ENCODE peak calls at places on chromosomes 2 and 18, in four cellular contexts. One of them, this sample, is unnamed.

GRCh38 chr18:62702259-62702658 is 13.1 kb upstream of the PHLPP1 start:
- DNase-seq in H1: no peak
- DNase-seq in IMR-90: no peak
- DNase-seq in H9: no peak
- DNase-seq in this sample: no peak

GRCh38 chr2:222864296-222864695 is 3.5 kb downstream of the ACSL3 start:
- DNase-seq in H9: peak; percentile 74
- DNase-seq in H1: no peak
- DNase-seq in IMR-90: peak; percentile 84
- DNase-seq in this sample: peak; percentile 92

GRCh38 chr2:226601881-226602280 is 197.7 kb downstream of the IRS1 start:
- DNase-seq in IMR-90: peak; percentile 80
- DNase-seq in H9: no peak
- DNase-seq in H1: no peak
- DNase-seq in this sample: no peak

GRCh38 chr18:75179819-75180600 is 28.9 kb downstream of the PTGR3 start:
- DNase-seq in H1: no peak
- DNase-seq in H9: no peak
- DNase-seq in IMR-90: no peak
- DNase-seq in this sample: no peak

GRCh38 chr18:11842562-11842961 is 8.7 kb upstream of the CHMP1B start:
- DNase-seq in H1: no peak
- DNase-seq in H9: no peak
- DNase-seq in IMR-90: no peak
- DNase-seq in this sample: no peak

GRCh38 chr2:236309669-236310029 is 45.4 kb upstream of the ASB18 start:
- DNase-seq in H1: peak; percentile 13
- DNase-seq in H9: peak; percentile 73
- DNase-seq in IMR-90: no peak
- DNase-seq in this sample: peak; percentile 65

GRCh38 chr2:112153179-112153490 is 14.9 kb downstream of the FBLN7 start:
- DNase-seq in IMR-90: no peak
- DNase-seq in H1: no peak
- DNase-seq in H9: no peak
- DNase-seq in this sample: no peak

GRCh38 chr18:43279015-43279758 is 1.9 kb upstream of the SYT4 start:
- DNase-seq in H1: no peak
- DNase-seq in IMR-90: no peak
- DNase-seq in H9: peak; percentile 59
- DNase-seq in this sample: peak; percentile 96

GRCh38 chr18:79953921-79954651 is 2.6 kb upstream of the SLC66A2 start:
- DNase-seq in H9: no peak
- DNase-seq in H1: no peak
- DNase-seq in IMR-90: no peak
- DNase-seq in this sample: no peak

GRCh38 chr2:231966886-231967285 is 5.4 kb downstream of the DIS3L2 start:
- DNase-seq in H1: no peak
- DNase-seq in H9: no peak
- DNase-seq in IMR-90: no peak
- DNase-seq in this sample: no peak

GRCh38 chr18:49139726-49140125 is 189.0 kb upstream of the SMAD7 start:
- DNase-seq in H1: no peak
- DNase-seq in H9: no peak
- DNase-seq in IMR-90: no peak
- DNase-seq in this sample: no peak

GRCh38 chr18:59200787-59201186 is 19.2 kb upstream of the GRP start:
- DNase-seq in IMR-90: no peak
- DNase-seq in H1: no peak
- DNase-seq in H9: no peak
- DNase-seq in this sample: peak; percentile 78

GRCh38 chr2:10659898-10660568 is 29.7 kb downstream of the NOL10 start:
- DNase-seq in H1: no peak
- DNase-seq in H9: peak; percentile 63
- DNase-seq in IMR-90: peak; percentile 90
- DNase-seq in this sample: peak; percentile 45

GRCh38 chr2:121519732-121520640 is 10.7 kb upstream of the RNU4ATAC start:
- DNase-seq in H9: no peak
- DNase-seq in IMR-90: peak; percentile 23
- DNase-seq in H1: no peak
- DNase-seq in this sample: no peak

GRCh38 chr2:30608643-30609042 is 161.6 kb downstream of the LCLAT1 start:
- DNase-seq in H1: no peak
- DNase-seq in H9: no peak
- DNase-seq in IMR-90: no peak
- DNase-seq in this sample: no peak

GRCh38 chr2:235170536-235171510 is 219.0 kb downstream of the SH3BP4 start:
- DNase-seq in H1: peak; percentile 33
- DNase-seq in H9: peak; percentile 63
- DNase-seq in IMR-90: peak; percentile 60
- DNase-seq in this sample: peak; percentile 94

GRCh38 chr2:184611221-184612085 is 13.1 kb downstream of the ZNF804A start:
- DNase-seq in H1: no peak
- DNase-seq in H9: no peak
- DNase-seq in IMR-90: peak; percentile 48
- DNase-seq in this sample: peak; percentile 5

GRCh38 chr2:7037340-7038333 is 120.4 kb downstream of the RNF144A start:
- DNase-seq in IMR-90: peak; percentile 54
- DNase-seq in H1: no peak
- DNase-seq in H9: peak; percentile 76
- DNase-seq in this sample: peak; percentile 75

GRCh38 chr18:56637897-56638231 is 528 bp downstream of the TXNL1 start:
- DNase-seq in H1: no peak
- DNase-seq in H9: no peak
- DNase-seq in IMR-90: no peak
- DNase-seq in this sample: peak; percentile 14

GRCh38 chr18:57586243-57587049 is at the start of gene FECH:
- DNase-seq in IMR-90: peak; percentile 71
- DNase-seq in H1: no peak
- DNase-seq in H9: peak; percentile 54
- DNase-seq in this sample: peak; percentile 70

GRCh38 chr2:179744341-179744740 is 117.1 kb downstream of the ZNF385B start:
- DNase-seq in H1: no peak
- DNase-seq in H9: no peak
- DNase-seq in IMR-90: no peak
- DNase-seq in this sample: no peak

GRCh38 chr18:56200381-56200831 is 438.0 kb downstream of the TXNL1 start:
- DNase-seq in H9: no peak
- DNase-seq in IMR-90: peak; percentile 88
- DNase-seq in H1: no peak
- DNase-seq in this sample: peak; percentile 11

GRCh38 chr2:240806006-240806405 is 14.0 kb downstream of the KIF1A start:
- DNase-seq in H9: no peak
- DNase-seq in H1: no peak
- DNase-seq in IMR-90: no peak
- DNase-seq in this sample: no peak

GRCh38 chr2:159450180-159450579 is 163.7 kb upstream of the WDSUB1 start:
- DNase-seq in H1: no peak
- DNase-seq in IMR-90: no peak
- DNase-seq in H9: no peak
- DNase-seq in this sample: peak; percentile 60

GRCh38 chr18:2515908-2516625 is 55.2 kb downstream of the METTL4 start:
- DNase-seq in H9: no peak
- DNase-seq in H1: no peak
- DNase-seq in IMR-90: peak; percentile 95
- DNase-seq in this sample: peak; percentile 8

GRCh38 chr2:114526856-114527255 is 84.4 kb downstream of the DPP10 start:
- DNase-seq in H1: no peak
- DNase-seq in H9: no peak
- DNase-seq in IMR-90: no peak
- DNase-seq in this sample: no peak

GRCh38 chr2:11071207-11071606 is 84.1 kb upstream of the SLC66A3 start:
- DNase-seq in H1: no peak
- DNase-seq in H9: peak; percentile 58
- DNase-seq in IMR-90: peak; percentile 20
- DNase-seq in this sample: peak; percentile 59

GRCh38 chr2:43110442-43110871 is 115.9 kb downstream of the ZFP36L2 start:
- DNase-seq in IMR-90: peak; percentile 85
- DNase-seq in H1: no peak
- DNase-seq in H9: no peak
- DNase-seq in this sample: no peak

GRCh38 chr2:7593286-7593685 is 676.1 kb downstream of the RNF144A start:
- DNase-seq in H1: no peak
- DNase-seq in H9: no peak
- DNase-seq in IMR-90: no peak
- DNase-seq in this sample: no peak

GRCh38 chr2:43210467-43211303 is 15.7 kb downstream of the ZFP36L2 start:
- DNase-seq in H1: no peak
- DNase-seq in IMR-90: peak; percentile 92
- DNase-seq in H9: no peak
- DNase-seq in this sample: no peak

GRCh38 chr2:29841386-29842004 is 79.9 kb downstream of the ALK start:
- DNase-seq in H9: peak; percentile 46
- DNase-seq in IMR-90: peak; percentile 22
- DNase-seq in H1: peak; percentile 25
- DNase-seq in this sample: peak; percentile 43

GRCh38 chr2:176079851-176080539 is 3.8 kb downstream of the EVX2 start:
- DNase-seq in H9: peak; percentile 90
- DNase-seq in H1: no peak
- DNase-seq in IMR-90: peak; percentile 30
- DNase-seq in this sample: peak; percentile 84

GRCh38 chr2:47049502-47049901 is 105.6 kb downstream of the STPG4 start:
- DNase-seq in IMR-90: no peak
- DNase-seq in H9: no peak
- DNase-seq in H1: no peak
- DNase-seq in this sample: no peak

GRCh38 chr2:58614259-58614658 is 373.1 kb upstream of the FANCL start:
- DNase-seq in H9: no peak
- DNase-seq in H1: no peak
- DNase-seq in IMR-90: no peak
- DNase-seq in this sample: no peak

GRCh38 chr2:8370258-8370802 is 311.5 kb upstream of the ID2 start:
- DNase-seq in H1: no peak
- DNase-seq in IMR-90: no peak
- DNase-seq in H9: no peak
- DNase-seq in this sample: no peak

DNA sequence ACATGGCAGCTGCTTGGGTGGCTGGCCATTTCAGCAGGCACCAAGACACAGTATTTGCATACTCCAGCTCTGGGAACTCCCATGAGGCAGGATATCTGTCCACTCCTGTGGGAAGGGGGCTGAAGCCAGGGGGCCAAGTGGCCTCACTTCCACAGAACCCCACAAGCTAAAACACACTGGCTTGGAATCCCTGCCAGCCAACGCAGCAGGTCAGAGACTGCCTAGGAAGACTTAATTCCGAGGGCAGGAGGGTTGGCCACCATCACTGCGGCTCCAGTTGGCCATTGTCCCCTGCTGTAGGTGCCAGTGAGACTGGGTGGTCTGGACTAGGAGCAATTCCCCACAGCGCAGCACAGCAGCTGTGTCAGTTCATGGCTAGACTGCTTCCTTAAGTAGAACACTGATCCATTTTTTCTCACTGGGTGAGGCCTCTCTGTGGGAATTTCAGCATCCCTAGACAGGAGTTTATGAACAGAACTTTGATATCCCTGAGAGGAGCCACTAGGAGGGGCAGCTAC is 52.0 kb downstream of the SPAG16 start:
- DNase-seq in IMR-90: no peak
- DNase-seq in H1: no peak
- DNase-seq in H9: no peak
- DNase-seq in this sample: no peak
- H3K56ac ChIP-seq in IMR-90: no peak overlapping the region
- H3K56ac ChIP-seq in H1: no peak overlapping the region
- H3K56ac ChIP-seq in H9: no peak overlapping the region
- H3K56ac ChIP-seq in this sample: no peak overlapping the region

GRCh38 chr2:129466389-129466788 is 513.1 kb upstream of the RAB6C start:
- DNase-seq in IMR-90: no peak
- DNase-seq in H1: no peak
- DNase-seq in H9: no peak
- DNase-seq in this sample: no peak
- H3K56ac ChIP-seq in IMR-90: no peak overlapping the region
- H3K56ac ChIP-seq in H1: no peak overlapping the region
- H3K56ac ChIP-seq in H9: no peak overlapping the region
- H3K56ac ChIP-seq in this sample: no peak overlapping the region

GRCh38 chr2:181141676-181142075 is 161.3 kb downstream of the UBE2E3 start:
- DNase-seq in H9: no peak
- DNase-seq in IMR-90: no peak
- DNase-seq in H1: no peak
- DNase-seq in this sample: no peak

GRCh38 chr2:181142514-181142913 is 162.1 kb downstream of the UBE2E3 start:
- DNase-seq in H1: no peak
- DNase-seq in H9: no peak
- DNase-seq in IMR-90: no peak
- DNase-seq in this sample: no peak

GRCh38 chr2:181145645-181146044 is 165.2 kb downstream of the UBE2E3 start:
- DNase-seq in IMR-90: no peak
- DNase-seq in H9: no peak
- DNase-seq in H1: no peak
- DNase-seq in this sample: no peak

GRCh38 chr2:181143790-181144300 is 163.4 kb downstream of the UBE2E3 start:
- DNase-seq in H9: no peak
- DNase-seq in H1: no peak
- DNase-seq in IMR-90: no peak
- DNase-seq in this sample: no peak

DNA sequence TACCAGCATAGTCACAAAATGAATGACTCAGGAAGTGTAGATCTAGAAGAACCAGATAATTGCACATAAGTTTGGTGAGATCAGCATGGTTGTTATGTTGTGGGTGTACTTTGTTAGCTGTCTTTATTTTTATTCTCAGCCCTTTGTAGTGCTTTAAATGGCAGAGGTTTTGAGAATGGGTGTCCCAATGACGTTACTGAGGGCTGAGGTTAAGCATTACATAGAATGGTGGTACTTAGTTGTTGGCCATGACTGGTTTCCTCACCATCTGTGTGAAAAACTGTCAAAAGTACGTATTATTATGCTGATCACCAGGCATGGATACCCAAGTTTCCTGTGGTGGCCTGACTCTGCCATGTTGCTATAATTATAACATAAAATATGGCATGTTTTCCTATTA is 165.8 kb downstream of the UBE2E3 start:
- DNase-seq in H1: no peak
- DNase-seq in H9: no peak
- DNase-seq in IMR-90: no peak
- DNase-seq in this sample: no peak
- H3K56ac ChIP-seq in H1: no peak overlapping the region
- H3K56ac ChIP-seq in H9: no peak overlapping the region
- H3K56ac ChIP-seq in IMR-90: no peak overlapping the region
- H3K56ac ChIP-seq in this sample: no peak overlapping the region

GRCh38 chr2:177676636-177677035 is 284.1 kb downstream of the AGPS start:
- DNase-seq in IMR-90: no peak
- DNase-seq in H1: no peak
- DNase-seq in H9: no peak
- DNase-seq in this sample: no peak
- H3K56ac ChIP-seq in IMR-90: no peak overlapping the region
- H3K56ac ChIP-seq in H1: no peak overlapping the region
- H3K56ac ChIP-seq in H9: no peak overlapping the region
- H3K56ac ChIP-seq in this sample: peak overlapping the region; percentile 4

GRCh38 chr2:38748857-38749804 is 2.0 kb downstream of the SRSF7 start:
- DNase-seq in IMR-90: no peak
- DNase-seq in H9: no peak
- DNase-seq in H1: no peak
- DNase-seq in this sample: no peak
- H3K56ac ChIP-seq in IMR-90: no peak overlapping the region
- H3K56ac ChIP-seq in H9: no peak overlapping the region
- H3K56ac ChIP-seq in H1: no peak overlapping the region
- H3K56ac ChIP-seq in this sample: peak overlapping the region; percentile 100

GRCh38 chr2:162062559-162062958 is 11.5 kb downstream of the DPP4 start:
- DNase-seq in H1: no peak
- DNase-seq in H9: no peak
- DNase-seq in IMR-90: no peak
- DNase-seq in this sample: peak; percentile 63
- H3K56ac ChIP-seq in H1: no peak overlapping the region
- H3K56ac ChIP-seq in H9: no peak overlapping the region
- H3K56ac ChIP-seq in IMR-90: no peak overlapping the region
- H3K56ac ChIP-seq in this sample: no peak overlapping the region

GRCh38 chr18:23556145-23556780 is 30.0 kb downstream of the NPC1 start:
- DNase-seq in IMR-90: no peak
- DNase-seq in H9: no peak
- DNase-seq in H1: no peak
- DNase-seq in this sample: no peak
- H3K56ac ChIP-seq in IMR-90: no peak overlapping the region
- H3K56ac ChIP-seq in H9: no peak overlapping the region
- H3K56ac ChIP-seq in H1: no peak overlapping the region
- H3K56ac ChIP-seq in this sample: no peak overlapping the region

This sample was measured in mesendoderm.